ENCODE peak calls at places on chromosomes 4 and X, in seven cellular contexts. One of them, this sample, is unnamed.

GRCh38 chrX:119455264-119455663 is 13.0 kb upstream of the SLC25A5 start:
- DNase-seq in mucosa of descending colon: no peak
- DNase-seq in fibroblast of lung: peak; percentile 22
- DNase-seq in astrocyte: no peak
- DNase-seq in sigmoid colon: no peak
- DNase-seq in lower lobe of right lung: no peak
- DNase-seq in lung: no peak
- DNase-seq in this sample: peak; percentile 87

GRCh38 chr4:168612435-168613139 is 115.7 kb downstream of the PALLD start:
- DNase-seq in mucosa of descending colon: no peak
- DNase-seq in fibroblast of lung: peak; percentile 77
- DNase-seq in astrocyte: peak; percentile 68
- DNase-seq in sigmoid colon: no peak
- DNase-seq in lower lobe of right lung: no peak
- DNase-seq in lung: no peak
- DNase-seq in this sample: peak; percentile 75

GRCh38 chr4:142563682-142564291 is 282.3 kb downstream of the INPP4B start:
- DNase-seq in mucosa of descending colon: no peak
- DNase-seq in fibroblast of lung: peak; percentile 69
- DNase-seq in astrocyte: peak; percentile 55
- DNase-seq in sigmoid colon: no peak
- DNase-seq in lower lobe of right lung: no peak
- DNase-seq in lung: no peak
- DNase-seq in this sample: peak; percentile 79

GRCh38 chr4:162837679-162838078 is 329.0 kb downstream of the NAF1 start:
- DNase-seq in mucosa of descending colon: no peak
- DNase-seq in fibroblast of lung: no peak
- DNase-seq in astrocyte: no peak
- DNase-seq in sigmoid colon: no peak
- DNase-seq in lower lobe of right lung: no peak
- DNase-seq in lung: no peak
- DNase-seq in this sample: no peak

GRCh38 chr4:164748375-164748774 is 5.6 kb upstream of the SMIM31 start:
- DNase-seq in mucosa of descending colon: no peak
- DNase-seq in fibroblast of lung: peak; percentile 8
- DNase-seq in astrocyte: peak; percentile 4
- DNase-seq in sigmoid colon: no peak
- DNase-seq in lower lobe of right lung: no peak
- DNase-seq in lung: no peak
- DNase-seq in this sample: peak; percentile 23

GRCh38 chrX:344371-344901 is 25.8 kb upstream of the GTPBP6 start:
- DNase-seq in mucosa of descending colon: peak; percentile 15
- DNase-seq in fibroblast of lung: no peak
- DNase-seq in astrocyte: no peak
- DNase-seq in sigmoid colon: peak; percentile 40
- DNase-seq in lower lobe of right lung: peak; percentile 42
- DNase-seq in lung: no peak
- DNase-seq in this sample: no peak

GRCh38 chrX:65575024-65575423 is 40.4 kb upstream of the LAS1L start:
- DNase-seq in mucosa of descending colon: no peak
- DNase-seq in fibroblast of lung: peak; percentile 6
- DNase-seq in astrocyte: no peak
- DNase-seq in sigmoid colon: no peak
- DNase-seq in lower lobe of right lung: no peak
- DNase-seq in lung: no peak
- DNase-seq in this sample: peak; percentile 28

GRCh38 chr4:76854858-76855257 is 43.1 kb downstream of the SOWAHB start:
- DNase-seq in mucosa of descending colon: no peak
- DNase-seq in fibroblast of lung: no peak
- DNase-seq in astrocyte: no peak
- DNase-seq in sigmoid colon: no peak
- DNase-seq in lower lobe of right lung: no peak
- DNase-seq in lung: no peak
- DNase-seq in this sample: no peak

GRCh38 chr4:147723316-147723715 is 8.6 kb upstream of the ARHGAP10 start:
- DNase-seq in mucosa of descending colon: no peak
- DNase-seq in fibroblast of lung: no peak
- DNase-seq in astrocyte: no peak
- DNase-seq in sigmoid colon: peak; percentile 84
- DNase-seq in lower lobe of right lung: peak; percentile 52
- DNase-seq in lung: no peak
- DNase-seq in this sample: no peak

GRCh38 chrX:134760671-134761070 is 102.4 kb upstream of the PLAC1 start:
- DNase-seq in mucosa of descending colon: no peak
- DNase-seq in fibroblast of lung: no peak
- DNase-seq in astrocyte: no peak
- DNase-seq in sigmoid colon: no peak
- DNase-seq in lower lobe of right lung: no peak
- DNase-seq in lung: no peak
- DNase-seq in this sample: peak; percentile 70

GRCh38 chr4:37928421-37928820 is 31.8 kb upstream of the PTTG2 start:
- DNase-seq in mucosa of descending colon: no peak
- DNase-seq in fibroblast of lung: no peak
- DNase-seq in astrocyte: no peak
- DNase-seq in sigmoid colon: no peak
- DNase-seq in lower lobe of right lung: no peak
- DNase-seq in lung: no peak
- DNase-seq in this sample: no peak

GRCh38 chr4:109820563-109820962 is 5.0 kb downstream of the GAR1 start:
- DNase-seq in mucosa of descending colon: no peak
- DNase-seq in fibroblast of lung: peak; percentile 41
- DNase-seq in astrocyte: peak; percentile 30
- DNase-seq in sigmoid colon: no peak
- DNase-seq in lower lobe of right lung: no peak
- DNase-seq in lung: no peak
- DNase-seq in this sample: no peak

GRCh38 chrX:110569506-110569905 is 210.9 kb downstream of the RTL9 start:
- DNase-seq in mucosa of descending colon: no peak
- DNase-seq in fibroblast of lung: peak; percentile 73
- DNase-seq in astrocyte: peak; percentile 74
- DNase-seq in sigmoid colon: no peak
- DNase-seq in lower lobe of right lung: no peak
- DNase-seq in lung: no peak
- DNase-seq in this sample: no peak

GRCh38 chr4:77308843-77309242 is 151.8 kb downstream of the CCNG2 start:
- DNase-seq in mucosa of descending colon: no peak
- DNase-seq in fibroblast of lung: peak; percentile 16
- DNase-seq in astrocyte: peak; percentile 3
- DNase-seq in sigmoid colon: no peak
- DNase-seq in lower lobe of right lung: no peak
- DNase-seq in lung: no peak
- DNase-seq in this sample: peak; percentile 53

GRCh38 chrX:39703307-39703706 is 394.5 kb downstream of the BCOR start:
- DNase-seq in mucosa of descending colon: no peak
- DNase-seq in fibroblast of lung: no peak
- DNase-seq in astrocyte: no peak
- DNase-seq in sigmoid colon: no peak
- DNase-seq in lower lobe of right lung: no peak
- DNase-seq in lung: no peak
- DNase-seq in this sample: no peak

GRCh38 chr4:187668683-187669082 is 326.9 kb upstream of the ZFP42 start:
- DNase-seq in mucosa of descending colon: no peak
- DNase-seq in fibroblast of lung: peak; percentile 50
- DNase-seq in astrocyte: peak; percentile 20
- DNase-seq in sigmoid colon: no peak
- DNase-seq in lower lobe of right lung: no peak
- DNase-seq in lung: no peak
- DNase-seq in this sample: peak; percentile 69

GRCh38 chr4:139367421-139368090 is 65.3 kb upstream of the NDUFC1 start:
- DNase-seq in mucosa of descending colon: no peak
- DNase-seq in fibroblast of lung: peak; percentile 84
- DNase-seq in astrocyte: peak; percentile 77
- DNase-seq in sigmoid colon: no peak
- DNase-seq in lower lobe of right lung: no peak
- DNase-seq in lung: no peak
- DNase-seq in this sample: no peak

GRCh38 chr4:22492987-22493386 is 22.9 kb downstream of the ADGRA3 start:
- DNase-seq in mucosa of descending colon: no peak
- DNase-seq in fibroblast of lung: no peak
- DNase-seq in astrocyte: no peak
- DNase-seq in sigmoid colon: no peak
- DNase-seq in lower lobe of right lung: no peak
- DNase-seq in lung: no peak
- DNase-seq in this sample: no peak

GRCh38 chr4:141713771-141714445 is 77.5 kb downstream of the IL15 start:
- DNase-seq in mucosa of descending colon: no peak
- DNase-seq in fibroblast of lung: peak; percentile 85
- DNase-seq in astrocyte: peak; percentile 81
- DNase-seq in sigmoid colon: no peak
- DNase-seq in lower lobe of right lung: no peak
- DNase-seq in lung: no peak
- DNase-seq in this sample: peak; percentile 69

GRCh38 chr4:26964512-26964911 is 103.9 kb downstream of the STIM2 start:
- DNase-seq in mucosa of descending colon: no peak
- DNase-seq in fibroblast of lung: peak; percentile 37
- DNase-seq in astrocyte: peak; percentile 18
- DNase-seq in sigmoid colon: no peak
- DNase-seq in lower lobe of right lung: no peak
- DNase-seq in lung: no peak
- DNase-seq in this sample: no peak

GRCh38 chrX:106707771-106708454 is 18.6 kb upstream of the RNF128 start:
- DNase-seq in mucosa of descending colon: no peak
- DNase-seq in fibroblast of lung: peak; percentile 97
- DNase-seq in astrocyte: peak; percentile 96
- DNase-seq in sigmoid colon: no peak
- DNase-seq in lower lobe of right lung: no peak
- DNase-seq in lung: no peak
- DNase-seq in this sample: peak; percentile 95

GRCh38 chrX:103734125-103734760 is 23.5 kb downstream of the TMEM31 start:
- DNase-seq in mucosa of descending colon: no peak
- DNase-seq in fibroblast of lung: peak; percentile 8
- DNase-seq in astrocyte: no peak
- DNase-seq in sigmoid colon: no peak
- DNase-seq in lower lobe of right lung: no peak
- DNase-seq in lung: no peak
- DNase-seq in this sample: peak; percentile 76

GRCh38 chr4:176271749-176272148 is 2.7 kb upstream of the ASB5 start:
- DNase-seq in mucosa of descending colon: no peak
- DNase-seq in fibroblast of lung: peak; percentile 51
- DNase-seq in astrocyte: peak; percentile 26
- DNase-seq in sigmoid colon: no peak
- DNase-seq in lower lobe of right lung: no peak
- DNase-seq in lung: no peak
- DNase-seq in this sample: peak; percentile 84

GRCh38 chrX:2610246-2611170 is 80.6 kb upstream of the CD99 start:
- DNase-seq in mucosa of descending colon: no peak
- DNase-seq in fibroblast of lung: peak; percentile 26
- DNase-seq in astrocyte: no peak
- DNase-seq in sigmoid colon: no peak
- DNase-seq in lower lobe of right lung: no peak
- DNase-seq in lung: no peak
- DNase-seq in this sample: peak; percentile 12

GRCh38 chrX:2607113-2607512 is 84.0 kb upstream of the CD99 start:
- DNase-seq in mucosa of descending colon: no peak
- DNase-seq in fibroblast of lung: no peak
- DNase-seq in astrocyte: no peak
- DNase-seq in sigmoid colon: no peak
- DNase-seq in lower lobe of right lung: no peak
- DNase-seq in lung: no peak
- DNase-seq in this sample: no peak

GRCh38 chrX:2609431-2610238 is 81.5 kb upstream of the CD99 start:
- DNase-seq in mucosa of descending colon: no peak
- DNase-seq in fibroblast of lung: peak; percentile 11
- DNase-seq in astrocyte: no peak
- DNase-seq in sigmoid colon: peak; percentile 64
- DNase-seq in lower lobe of right lung: no peak
- DNase-seq in lung: no peak
- DNase-seq in this sample: peak; percentile 45

GRCh38 chrX:2608638-2609430 is 82.3 kb upstream of the CD99 start:
- DNase-seq in mucosa of descending colon: peak; percentile 96
- DNase-seq in fibroblast of lung: peak; percentile 80
- DNase-seq in astrocyte: peak; percentile 67
- DNase-seq in sigmoid colon: peak; percentile 91
- DNase-seq in lower lobe of right lung: peak; percentile 93
- DNase-seq in lung: peak; percentile 90
- DNase-seq in this sample: peak; percentile 60
- H3K4me3 ChIP-seq in mucosa of descending colon: peak overlapping the region; percentile 80
- H3K4me3 ChIP-seq in fibroblast of lung: peak overlapping the region; percentile 77
- H3K4me3 ChIP-seq in astrocyte: peak overlapping the region; percentile 77
- H3K4me3 ChIP-seq in sigmoid colon: peak overlapping the region; percentile 89
- H3K4me3 ChIP-seq in lower lobe of right lung: peak overlapping the region; percentile 88
- H3K4me3 ChIP-seq in lung: peak overlapping the region; percentile 63
- H3K4me3 ChIP-seq in this sample: peak overlapping the region; percentile 81

GRCh38 chr4:7782783-7783182 is 156.9 kb downstream of the AFAP1 start:
- DNase-seq in mucosa of descending colon: no peak
- DNase-seq in fibroblast of lung: peak; percentile 39
- DNase-seq in astrocyte: peak; percentile 19
- DNase-seq in sigmoid colon: no peak
- DNase-seq in lower lobe of right lung: no peak
- DNase-seq in lung: no peak
- DNase-seq in this sample: no peak
- H3K36me3 ChIP-seq in mucosa of descending colon: no peaks in the 10 kb centered on the region
- H3K36me3 ChIP-seq in fibroblast of lung: peaks cover 10% of the 10 kb centered on the region
- H3K36me3 ChIP-seq in astrocyte: peaks cover 73% of the 10 kb centered on the region
- H3K36me3 ChIP-seq in sigmoid colon: peaks cover 36% of the 10 kb centered on the region
- H3K36me3 ChIP-seq in lower lobe of right lung: peaks cover 28% of the 10 kb centered on the region
- H3K36me3 ChIP-seq in lung: peaks cover 8% of the 10 kb centered on the region
- H3K36me3 ChIP-seq in this sample: peaks cover 26% of the 10 kb centered on the region

DNA sequence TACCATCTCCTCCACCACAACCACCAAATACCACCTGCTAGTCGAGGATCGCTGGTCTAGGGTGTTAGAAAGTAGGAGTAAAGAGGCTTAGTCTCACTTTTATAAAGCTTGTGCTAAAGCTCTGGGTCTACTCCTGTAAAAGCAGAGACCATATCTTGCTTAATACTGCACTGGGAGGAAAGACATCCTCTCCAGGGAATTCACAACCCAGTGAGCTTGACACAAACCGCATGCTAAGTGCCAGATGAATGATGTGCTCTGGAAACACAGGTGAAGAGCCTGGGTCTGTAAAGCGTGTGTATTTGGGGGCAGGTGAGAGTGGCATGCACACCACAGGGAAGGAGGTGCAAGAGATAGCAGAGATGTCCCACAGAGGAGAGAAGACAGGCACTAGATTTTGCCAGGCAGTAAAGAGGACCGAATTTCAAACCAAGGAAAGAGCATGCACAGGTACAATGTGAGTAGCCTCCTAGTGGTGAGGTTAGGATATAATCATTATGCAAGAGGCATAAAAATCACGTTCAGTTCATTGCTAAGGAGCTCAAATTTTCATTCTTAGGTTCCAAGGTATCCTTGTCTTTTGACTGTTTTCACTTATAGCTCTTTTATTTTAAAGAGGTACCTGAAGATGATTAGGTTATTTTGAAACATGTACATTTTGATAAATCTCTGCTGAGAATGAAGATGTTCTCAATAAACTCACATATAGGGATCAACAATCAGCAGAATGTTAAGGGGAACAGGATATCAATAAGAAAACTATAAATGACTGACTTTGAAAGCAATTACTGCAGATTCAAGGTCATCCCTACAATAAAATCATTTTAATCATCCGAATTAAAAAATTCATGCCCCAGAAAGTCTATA is 20.7 kb downstream of the TAPT1 start:
- DNase-seq in mucosa of descending colon: no peak
- DNase-seq in fibroblast of lung: no peak
- DNase-seq in astrocyte: no peak
- DNase-seq in sigmoid colon: no peak
- DNase-seq in lower lobe of right lung: no peak
- DNase-seq in lung: no peak
- DNase-seq in this sample: peak; percentile 35
- TF ChIP-seq CTCF in mucosa of descending colon: peak; percentile 31
- TF ChIP-seq CTCF in fibroblast of lung: peak; percentile 15
- TF ChIP-seq CTCF in astrocyte: peak; percentile 65
- TF ChIP-seq CTCF in sigmoid colon: no peak
- TF ChIP-seq CTCF in lower lobe of right lung: peak; percentile 53
- TF ChIP-seq CTCF in lung: no peak
- TF ChIP-seq CTCF in this sample: peak; percentile 75

GRCh38 chrX:71195959-71196727 is 26.9 kb upstream of the GJB1 start:
- DNase-seq in mucosa of descending colon: no peak
- DNase-seq in fibroblast of lung: no peak
- DNase-seq in astrocyte: no peak
- DNase-seq in sigmoid colon: no peak
- DNase-seq in lower lobe of right lung: no peak
- DNase-seq in lung: no peak
- DNase-seq in this sample: no peak
- H3K4me3 ChIP-seq in mucosa of descending colon: no peak overlapping the region
- H3K4me3 ChIP-seq in fibroblast of lung: no peak overlapping the region
- H3K4me3 ChIP-seq in astrocyte: no peak overlapping the region
- H3K4me3 ChIP-seq in sigmoid colon: no peak overlapping the region
- H3K4me3 ChIP-seq in lower lobe of right lung: peak overlapping the region; percentile 45
- H3K4me3 ChIP-seq in lung: no peak overlapping the region
- H3K4me3 ChIP-seq in this sample: no peak overlapping the region